ENCODE peak calls at places on chromosomes 12 and 14, in four cellular contexts. M is GM12865, C is WERI-Rb-1, G is PC-3. X is an unnamed sample.

GRCh38 chr12:63075376-63076000 is 75.5 kb downstream of the AVPR1A start:
- DNase-seq in M (no peak), C (no peak), G (no peak), X (no peak)

GRCh38 chr12:86104087-86104486 is 152.1 kb downstream of the MGAT4C start:
- DNase-seq in M (no peak), C (no peak), G (no peak), X (no peak)

GRCh38 chr12:121284551-121285390 is 11.7 kb downstream of the CAMKK2 start:
- DNase-seq in M (no peak), C (no peak), G (no peak), X (no peak)

GRCh38 chr14:51805541-51805940 is 54.9 kb upstream of the GNG2 start:
- DNase-seq in M (no peak), C (peak), G (no peak), X (no peak)

GRCh38 chr14:91225025-91225424 is 19.5 kb downstream of the GPR68 start:
- DNase-seq in M (no peak), C (no peak), G (peak), X (no peak)

GRCh38 chr12:109857715-109858114 is 22.6 kb downstream of the GLTP start:
- DNase-seq in M (no peak), C (no peak), G (no peak), X (no peak)

GRCh38 chr14:70821581-70821915 is 12.2 kb upstream of the MAP3K9 start:
- DNase-seq in M (no peak), C (no peak), G (no peak), X (no peak)

GRCh38 chr14:99143793-99144192 is 128.2 kb downstream of the BCL11B start:
- DNase-seq in M (no peak), C (no peak), G (no peak), X (no peak)

GRCh38 chr14:56708704-56709103 is 101.6 kb downstream of the OTX2 start:
- DNase-seq in M (no peak), C (no peak), G (no peak), X (no peak)

GRCh38 chr14:63515240-63515639 is 27.9 kb downstream of the PPP2R5E start:
- DNase-seq in M (no peak), C (no peak), G (no peak), X (no peak)

GRCh38 chr12:106360400-106360994 is 2.9 kb downstream of the POLR3B start:
- DNase-seq in M (no peak), C (no peak), G (no peak), X (no peak)

GRCh38 chr12:48924617-48925217 is 575 bp downstream of the FKBP11 start:
- DNase-seq in M (peak), C (peak), G (peak), X (peak)

GRCh38 chr12:49537709-49538601 is 875 bp upstream of the KCNH3 start:
- DNase-seq in M (no peak), C (no peak), G (peak), X (peak)

GRCh38 chr14:28756896-28757570 is 9.6 kb upstream of the FOXG1 start:
- DNase-seq in M (peak), C (peak), G (peak), X (peak)

GRCh38 chr14:101215936-101216335 is 312.4 kb upstream of the RTL1 start:
- DNase-seq in M (no peak), C (no peak), G (no peak), X (no peak)

GRCh38 chr14:80428171-80428570 is 216.9 kb upstream of the DIO2 start:
- DNase-seq in M (no peak), C (no peak), G (no peak), X (no peak)

GRCh38 chr12:19895609-19896008 is 456.3 kb downstream of the AEBP2 start:
- DNase-seq in M (no peak), C (no peak), G (no peak), X (no peak)

GRCh38 chr12:19894049-19894448 is 454.8 kb downstream of the AEBP2 start:
- DNase-seq in M (peak), C (no peak), G (peak), X (no peak)

GRCh38 chr12:19894803-19895202 is 455.5 kb downstream of the AEBP2 start:
- DNase-seq in M (peak), C (no peak), G (peak), X (peak)

GRCh38 chr12:19892186-19892585 is 452.9 kb downstream of the AEBP2 start:
- DNase-seq in M (no peak), C (no peak), G (no peak), X (no peak)

GRCh38 chr12:19893514-19893913 is 454.2 kb downstream of the AEBP2 start:
- DNase-seq in M (peak), C (no peak), G (peak), X (no peak)
- TF ChIP-seq CTCF in M (no peak), C (peak), G (peak), X (no peak)

GRCh38 chr14:31967669-31967975 is 109.5 kb upstream of the ARHGAP5 start:
- DNase-seq in M (no peak), C (no peak), G (no peak), X (no peak)

GRCh38 chr14:31969371-31969770 is 107.7 kb upstream of the ARHGAP5 start:
- DNase-seq in M (no peak), C (no peak), G (no peak), X (no peak)

GRCh38 chr14:31969841-31970240 is 107.3 kb upstream of the ARHGAP5 start:
- DNase-seq in M (no peak), C (no peak), G (no peak), X (no peak)

GRCh38 chr14:31968107-31968810 is 108.8 kb upstream of the ARHGAP5 start:
- DNase-seq in M (peak), C (no peak), G (no peak), X (no peak)

GRCh38 chr14:31968912-31969311 is 108.2 kb upstream of the ARHGAP5 start:
- DNase-seq in M (no peak), C (no peak), G (no peak), X (no peak)
- TF ChIP-seq CTCF in M (no peak), C (no peak), G (no peak), X (no peak)

DNA sequence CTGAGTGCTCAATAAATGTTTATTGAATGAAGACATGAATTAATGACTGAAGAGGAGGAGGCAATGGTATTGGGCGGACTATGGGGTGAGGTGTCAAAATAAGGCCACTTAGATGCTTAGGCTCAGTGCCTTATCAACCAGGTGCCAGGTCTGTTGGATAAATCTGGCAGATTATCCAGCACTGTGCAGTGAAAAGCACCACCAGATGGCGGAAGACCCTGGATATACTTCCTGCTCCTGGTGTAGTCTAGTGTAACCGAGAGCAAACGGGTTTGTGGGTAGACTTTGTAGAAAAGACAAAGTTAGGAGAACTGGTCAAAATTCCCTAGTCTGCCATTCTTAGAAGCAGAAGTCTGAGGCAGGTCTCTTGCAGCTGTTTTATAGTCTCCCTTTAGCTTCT is 306.3 kb downstream of the ATP23 start:
- DNase-seq in M (no peak), C (peak), G (peak), X (no peak)
- TF ChIP-seq CTCF in M (no peak), C (peak), G (peak), X (no peak)

GRCh38 chr12:131840643-131841416 is 12.6 kb downstream of the MMP17 start:
- DNase-seq in M (no peak), C (no peak), G (no peak), X (no peak)
- TF ChIP-seq CTCF in M (no peak), C (no peak), G (no peak), X (no peak)

DNA sequence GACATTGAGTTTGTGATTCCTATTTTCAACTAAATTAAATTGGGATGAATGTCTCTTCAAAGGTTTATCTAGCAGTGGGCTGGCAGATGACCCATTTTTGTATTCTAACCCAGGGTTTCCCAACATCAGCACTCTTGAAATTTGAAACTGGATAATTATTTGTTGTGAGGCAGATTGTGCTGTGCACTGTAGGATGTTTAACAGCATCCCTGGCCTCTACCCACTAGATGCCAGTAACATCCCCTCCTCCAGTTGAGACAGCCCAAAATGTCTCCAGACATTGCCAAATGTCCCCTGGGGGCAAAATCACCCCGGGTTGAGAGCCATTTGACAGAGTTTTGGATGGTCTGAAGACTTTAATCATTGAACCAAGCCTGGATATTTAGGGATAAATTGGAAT is 11.1 kb downstream of the DAAM1 start:
- DNase-seq in M (no peak), C (no peak), G (no peak), X (no peak)
- TF ChIP-seq CTCF in M (no peak), C (no peak), G (no peak), X (no peak)

DNA sequence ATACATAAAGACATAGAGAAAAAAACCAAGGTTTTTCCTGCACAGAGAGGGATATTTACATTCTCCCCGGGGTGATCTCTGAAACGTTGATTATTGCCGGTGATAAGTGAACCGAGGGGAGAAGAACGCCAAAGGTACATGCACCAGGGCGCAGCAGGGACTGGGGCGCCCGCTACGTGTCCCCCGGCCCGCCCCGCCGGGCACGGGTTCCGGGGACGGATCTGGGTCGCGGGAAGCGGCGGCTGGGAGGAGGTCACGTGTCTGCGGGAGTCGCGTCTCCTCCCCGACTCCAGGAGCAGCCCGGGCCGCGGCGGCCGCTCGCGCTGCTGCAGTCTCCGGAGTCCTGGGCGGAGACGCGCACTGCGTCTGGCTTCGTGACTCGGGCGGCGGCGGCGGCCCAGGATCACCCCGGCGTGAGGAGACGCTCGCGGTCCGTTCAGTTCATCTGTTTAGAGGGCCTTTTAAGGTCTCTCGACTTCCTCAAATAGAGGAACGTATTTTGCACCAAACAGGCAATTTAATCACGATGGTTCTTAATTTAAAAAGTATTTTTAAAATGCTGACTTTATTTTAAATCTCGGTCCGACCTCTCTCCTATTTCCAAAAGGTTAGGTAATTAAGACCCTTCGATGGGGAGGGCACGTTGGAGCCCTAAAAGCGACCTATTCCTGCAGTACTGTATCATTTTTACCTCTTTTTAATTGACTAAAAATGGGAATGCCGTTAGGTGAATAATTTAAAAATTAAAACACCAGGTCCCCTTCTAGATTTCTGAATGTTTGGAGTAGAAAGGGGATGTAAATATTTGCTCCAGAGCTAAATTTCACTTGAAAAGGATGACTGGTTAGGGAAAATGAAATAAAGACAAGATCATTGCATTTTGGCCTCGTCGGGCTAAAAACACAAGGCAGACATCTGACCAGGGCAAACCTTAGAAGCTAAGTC is 1.8 kb upstream of the BHLHE41 start:
- DNase-seq in M (peak), C (peak), G (peak), X (peak)
- TF ChIP-seq CTCF in M (no peak), C (no peak), G (no peak), X (no peak)

DNA sequence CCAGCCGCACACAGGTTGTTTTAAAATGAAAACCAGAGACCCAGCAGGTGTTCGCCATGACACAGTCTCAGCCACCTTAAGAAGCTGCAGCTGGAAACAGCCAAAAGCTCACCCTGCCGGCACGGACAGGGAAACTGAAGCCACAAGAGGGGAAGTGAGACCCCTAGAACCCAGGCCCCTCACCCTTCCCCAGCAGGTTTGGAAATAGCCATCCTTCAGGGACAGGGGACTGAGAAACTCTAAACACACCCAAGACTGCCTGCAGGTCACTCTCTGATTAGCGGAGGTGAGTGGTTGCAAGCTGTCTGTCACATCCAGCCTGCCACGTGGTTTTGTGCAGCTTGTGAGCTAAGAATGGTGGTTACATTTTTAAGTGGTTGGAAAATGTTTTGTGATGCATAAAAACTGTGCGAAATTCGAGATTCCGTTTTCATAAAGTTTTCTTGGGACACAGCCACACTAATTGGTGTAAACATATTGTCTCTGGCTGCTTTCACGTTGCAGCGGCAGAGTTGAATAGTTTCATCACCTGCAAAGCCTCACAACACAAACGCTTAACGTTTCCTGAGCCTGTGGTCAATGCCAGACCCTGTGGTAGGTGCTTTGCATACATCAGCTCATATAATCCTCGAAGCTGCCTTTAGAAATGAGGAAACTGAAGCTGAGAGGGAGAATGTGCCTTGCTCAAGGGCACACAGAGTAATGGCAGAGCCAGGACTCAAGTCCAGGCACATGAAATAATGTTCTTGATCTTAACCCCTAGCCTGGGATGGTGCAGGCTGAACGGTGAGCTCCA is 1.7 kb upstream of the SELPLG start:
- DNase-seq in M (peak), C (no peak), G (no peak), X (peak)
- TF ChIP-seq CTCF in M (no peak), C (no peak), G (no peak), X (no peak)

GRCh38 chr14:24398943-24399801 is at the start of gene NYNRIN:
- DNase-seq in M (no peak), C (peak), G (no peak), X (peak)
- TF ChIP-seq CTCF in M (no peak), C (no peak), G (no peak), X (no peak)